ENCODE peak calls at places on chromosomes 12 and 14, in seven cellular contexts. B is A549, V is pancreas, C is body of pancreas, A is AG10803, E is brain microvascular endothelial cell, K is heart left ventricle. Y is an unnamed sample.

GRCh38 chr14:99609245-99610117 is 5.5 kb upstream of the CCDC85C start:
- DNase-seq in B (peak), V (no peak), C (no peak), A (no peak), E (no peak), K (no peak), Y (no peak)

GRCh38 chr12:52655251-52655650 is 3.2 kb upstream of the KRT2 start:
- DNase-seq in B (no peak), V (no peak), C (no peak), A (no peak), E (no peak), K (no peak), Y (no peak)

GRCh38 chr12:57875753-57876547 is 29.4 kb upstream of the CTDSP2 start:
- DNase-seq in B (no peak), V (no peak), C (no peak), A (no peak), E (no peak), K (no peak), Y (no peak)

GRCh38 chr12:29242921-29243431 is 93.9 kb downstream of the FAR2 start:
- DNase-seq in B (no peak), V (no peak), C (peak), A (no peak), E (no peak), K (no peak), Y (no peak)

GRCh38 chr14:105487986-105488777 is 1.5 kb downstream of the CRIP1 start:
- DNase-seq in B (no peak), V (no peak), C (no peak), A (no peak), E (no peak), K (no peak), Y (no peak)

GRCh38 chr12:6292606-6293005 is 17.9 kb upstream of the PLEKHG6 start:
- DNase-seq in B (no peak), V (no peak), C (no peak), A (peak), E (no peak), K (no peak), Y (no peak)

GRCh38 chr12:72141381-72141780 is 130.8 kb upstream of the TRHDE start:
- DNase-seq in B (no peak), V (no peak), C (no peak), A (no peak), E (peak), K (no peak), Y (no peak)

GRCh38 chr12:64110864-64111263 is 111.2 kb downstream of the KICS2 start:
- DNase-seq in B (no peak), V (no peak), C (no peak), A (no peak), E (no peak), K (no peak), Y (no peak)

GRCh38 chr12:89632778-89633177 is 75.9 kb downstream of the ATP2B1 start:
- DNase-seq in B (no peak), V (no peak), C (no peak), A (no peak), E (no peak), K (no peak), Y (no peak)

GRCh38 chr12:131622422-131622955 is 88.4 kb upstream of the SFSWAP start:
- DNase-seq in B (no peak), V (no peak), C (no peak), A (no peak), E (no peak), K (peak), Y (no peak)

GRCh38 chr12:77751939-77752338 is 78.8 kb upstream of the NAV3 start:
- DNase-seq in B (no peak), V (no peak), C (no peak), A (peak), E (peak), K (no peak), Y (no peak)

GRCh38 chr14:33956640-33957039 is 5.8 kb upstream of the EGLN3 start:
- DNase-seq in B (no peak), V (no peak), C (no peak), A (no peak), E (no peak), K (no peak), Y (no peak)

GRCh38 chr14:30005114-30005698 is 77.6 kb upstream of the PRKD1 start:
- DNase-seq in B (peak), V (no peak), C (peak), A (peak), E (peak), K (no peak), Y (peak)

GRCh38 chr14:78253986-78254385 is 83.8 kb downstream of the NRXN3 start:
- DNase-seq in B (peak), V (no peak), C (no peak), A (peak), E (peak), K (no peak), Y (peak)

DNA sequence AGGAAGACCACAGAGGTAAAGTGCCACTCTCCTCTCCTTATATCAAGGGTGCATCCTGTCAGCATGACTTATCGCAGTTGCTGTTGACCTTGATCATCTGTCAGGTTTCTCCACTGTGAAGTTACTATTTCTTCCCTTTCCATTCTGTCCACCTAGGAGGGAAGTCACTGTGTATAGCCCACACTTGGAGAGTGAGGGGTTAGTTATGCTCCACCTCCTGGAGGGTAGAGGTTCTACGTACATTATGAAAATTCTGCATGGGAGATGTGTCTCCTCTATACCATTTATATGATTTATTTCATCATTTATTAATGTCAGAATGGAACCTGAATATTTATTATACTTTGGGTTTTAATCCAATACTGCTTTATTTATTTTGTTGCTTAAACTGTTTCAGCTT is 40.2 kb upstream of the SMOC1 start:
- DNase-seq in B (no peak), V (no peak), C (no peak), A (no peak), E (no peak), K (no peak), Y (no peak)
- H3K4me3 ChIP-seq in B (no peak), V (no peak), C (no peak), A (no peak), E (no peak), K (no peak), Y (no peak)

GRCh38 chr12:105235747-105236476 is at the start of gene APPL2:
- DNase-seq in B (peak), V (peak), C (peak), A (peak), E (peak), K (peak), Y (peak)
- TF ChIP-seq CTCF in B (peak), V (peak), C (peak), A (no peak), E (no peak), K (peak), Y (no peak)

GRCh38 chr12:121085113-121085841 is 46.2 kb upstream of the OASL start:
- DNase-seq in B (no peak), V (no peak), C (no peak), A (no peak), E (no peak), K (no peak), Y (no peak)
- H3K4me3 ChIP-seq in B (no peak), V (no peak), C (no peak), A (no peak), E (no peak), K (no peak), Y (no peak)

GRCh38 chr14:83071888-83072501 is 1538.3 kb upstream of the SEL1L start:
- DNase-seq in B (no peak), V (no peak), C (no peak), A (no peak), E (no peak), K (no peak), Y (no peak)
- TF ChIP-seq CTCF in B (no peak), V (no peak), C (peak), A (no peak), E (no peak), K (no peak), Y (peak)

DNA sequence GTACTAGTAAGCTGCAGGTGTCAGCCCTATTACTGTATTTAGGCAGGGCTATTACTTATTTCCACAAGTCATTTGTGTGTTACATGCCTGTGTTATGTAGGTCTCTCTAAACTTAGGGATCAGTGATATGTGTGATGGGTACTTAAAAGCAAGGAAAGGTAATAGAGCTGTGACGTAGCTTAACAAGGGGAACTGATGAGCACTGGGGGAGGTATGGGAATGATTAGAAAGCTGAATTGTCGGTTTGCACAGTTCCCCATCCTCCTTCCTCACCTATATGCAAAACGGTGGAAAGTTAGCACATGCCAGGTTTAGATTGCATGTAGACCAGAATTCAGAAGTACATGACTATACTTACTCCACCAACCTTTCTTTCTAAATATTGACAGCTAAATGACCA is 494.3 kb upstream of the GARIN6 start:
- DNase-seq in B (no peak), V (no peak), C (no peak), A (no peak), E (no peak), K (no peak), Y (no peak)
- H3K4me3 ChIP-seq in B (no peak), V (no peak), C (no peak), A (no peak), E (no peak), K (no peak), Y (no peak)

GRCh38 chr12:56336361-56337167 is 2.1 kb upstream of the IL23A start:
- DNase-seq in B (no peak), V (no peak), C (peak), A (no peak), E (no peak), K (no peak), Y (no peak)

GRCh38 chr12:56333679-56334489 is at the start of gene PAN2:
- DNase-seq in B (peak), V (peak), C (peak), A (peak), E (peak), K (peak), Y (peak)

GRCh38 chr12:56332512-56333196 is 1.1 kb downstream of the PAN2 start:
- DNase-seq in B (no peak), V (no peak), C (no peak), A (no peak), E (no peak), K (no peak), Y (no peak)

GRCh38 chr12:56333197-56333678 is 562 bp downstream of the PAN2 start:
- DNase-seq in B (peak), V (no peak), C (peak), A (no peak), E (no peak), K (no peak), Y (no peak)

GRCh38 chr12:56334490-56334793 is 642 bp upstream of the PAN2 start:
- DNase-seq in B (no peak), V (no peak), C (no peak), A (no peak), E (no peak), K (no peak), Y (no peak)
- TF ChIP-seq CTCF in B (no peak), V (no peak), C (no peak), A (no peak), E (no peak), K (peak), Y (no peak)

DNA sequence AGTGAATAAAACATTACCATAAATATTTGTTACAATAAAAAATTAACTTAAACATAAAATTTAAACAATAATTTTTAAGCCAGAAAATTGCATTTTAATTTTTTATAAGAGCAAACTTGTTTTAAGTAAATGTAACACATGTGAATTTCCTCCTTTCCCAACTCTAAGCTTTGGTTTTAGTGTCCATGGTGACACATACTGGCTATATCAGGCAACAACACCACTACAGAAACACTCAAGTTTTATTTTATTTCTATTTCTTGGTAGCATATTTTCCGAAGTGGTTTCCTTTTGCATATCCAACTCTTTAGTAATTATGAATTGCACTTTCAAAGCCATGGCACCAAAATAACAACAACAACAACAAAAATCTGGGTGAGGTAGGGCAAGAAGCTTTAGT is 2.2 kb downstream of the NELL2 start:
- DNase-seq in B (no peak), V (no peak), C (no peak), A (peak), E (no peak), K (no peak), Y (peak)
- H3K4me3 ChIP-seq in B (no peak), V (no peak), C (no peak), A (no peak), E (no peak), K (no peak), Y (peak)

GRCh38 chr12:101767537-101767936 is 28.3 kb upstream of the SYCP3 start:
- DNase-seq in B (no peak), V (no peak), C (no peak), A (no peak), E (no peak), K (no peak), Y (no peak)
- TF ChIP-seq CTCF in B (no peak), V (no peak), C (no peak), A (no peak), E (no peak), K (no peak), Y (no peak)

GRCh38 chr12:12720637-12721250 is 3.6 kb downstream of the CDKN1B start:
- DNase-seq in B (no peak), V (no peak), C (no peak), A (no peak), E (no peak), K (no peak), Y (no peak)
- H3K4me3 ChIP-seq in B (peak), V (peak), C (no peak), A (peak), E (peak), K (no peak), Y (peak)

Y was measured in retinal pigment epithelial cell.